ENCODE peak calls at places on chromosomes 2 and 18, in ten cellular contexts. P, N, E, U, I, H, D, Y, A and O are unnamed samples. For H3K27me3, the result is how much of the 10 kb centered on the place peaks cover.

GRCh38 chr2:47402555-47402804 is 476 bp upstream of the MSH2 start:
- DNase-seq in P (peak), N (peak), E (no peak), U (no peak), I (no peak), H (no peak), D (no peak), Y (no peak), A (peak), O (no peak)

GRCh38 chr2:46497726-46498125 is 18.4 kb downstream of the TMEM247 start:
- DNase-seq in P (no peak), N (no peak), E (no peak), U (no peak), I (no peak), H (no peak), D (no peak), Y (no peak), A (no peak), O (no peak)

GRCh38 chr2:122988395-122989221 is 1036.5 kb upstream of the CNTNAP5 start:
- DNase-seq in P (no peak), N (no peak), E (no peak), U (no peak), I (no peak), H (no peak), D (no peak), Y (no peak), A (no peak), O (no peak)

GRCh38 chr2:150532883-150533282 is 45.4 kb upstream of the RND3 start:
- DNase-seq in P (peak), N (peak), E (no peak), U (no peak), I (no peak), H (no peak), D (no peak), Y (no peak), A (peak), O (no peak)

GRCh38 chr2:44268259-44268649 is 7.0 kb upstream of the SLC3A1 start:
- DNase-seq in P (no peak), N (peak), E (no peak), U (no peak), I (no peak), H (no peak), D (no peak), Y (no peak), A (peak), O (no peak)

GRCh38 chr2:202178342-202178958 is 59.9 kb downstream of the SUMO1 start:
- DNase-seq in P (no peak), N (peak), E (peak), U (peak), I (no peak), H (peak), D (no peak), Y (peak), A (peak), O (peak)

GRCh38 chr2:228059735-228060134 is 121.8 kb downstream of the SPHKAP start:
- DNase-seq in P (no peak), N (no peak), E (no peak), U (no peak), I (no peak), H (no peak), D (no peak), Y (no peak), A (no peak), O (no peak)

GRCh38 chr2:226802573-226802972 is 3.0 kb upstream of the IRS1 start:
- DNase-seq in P (no peak), N (peak), E (no peak), U (peak), I (no peak), H (no peak), D (no peak), Y (no peak), A (peak), O (no peak)

GRCh38 chr2:32532341-32532740 is 95.5 kb upstream of the TTC27 start:
- DNase-seq in P (no peak), N (no peak), E (no peak), U (no peak), I (no peak), H (no peak), D (no peak), Y (no peak), A (no peak), O (no peak)

GRCh38 chr18:32271649-32272324 is 81.9 kb downstream of the MEP1B start:
- DNase-seq in P (no peak), N (peak), E (no peak), U (peak), I (no peak), H (no peak), D (no peak), Y (no peak), A (peak), O (no peak)

GRCh38 chr2:27622921-27623384 is 5.9 kb downstream of the CCDC121 start:
- DNase-seq in P (peak), N (peak), E (no peak), U (no peak), I (no peak), H (no peak), D (no peak), Y (no peak), A (peak), O (no peak)

GRCh38 chr2:150778828-150779227 is 291.4 kb upstream of the RND3 start:
- DNase-seq in P (no peak), N (no peak), E (no peak), U (no peak), I (no peak), H (no peak), D (no peak), Y (no peak), A (no peak), O (no peak)

GRCh38 chr2:31202041-31202440 is 15.3 kb downstream of the CAPN14 start:
- DNase-seq in P (no peak), N (no peak), E (no peak), U (no peak), I (no peak), H (no peak), D (no peak), Y (no peak), A (no peak), O (no peak)

GRCh38 chr2:98730851-98731708 is at the start of gene MGAT4A:
- DNase-seq in P (no peak), N (no peak), E (peak), U (peak), I (peak), H (peak), D (peak), Y (peak), A (peak), O (peak)

GRCh38 chr18:39648616-39649015 is 2083.0 kb upstream of the CELF4 start:
- DNase-seq in P (no peak), N (no peak), E (no peak), U (no peak), I (no peak), H (no peak), D (no peak), Y (no peak), A (no peak), O (no peak)

GRCh38 chr18:39506581-39506980 is 1941.0 kb upstream of the CELF4 start:
- DNase-seq in P (no peak), N (no peak), E (no peak), U (no peak), I (no peak), H (no peak), D (no peak), Y (no peak), A (no peak), O (no peak)

GRCh38 chr2:161763153-161763552 is 138.9 kb downstream of the SLC4A10 start:
- DNase-seq in P (no peak), N (no peak), E (no peak), U (no peak), I (no peak), H (no peak), D (no peak), Y (no peak), A (no peak), O (no peak)

GRCh38 chr2:217367464-217367863 is 507.6 kb upstream of the TNP1 start:
- DNase-seq in P (peak), N (peak), E (no peak), U (no peak), I (no peak), H (no peak), D (no peak), Y (no peak), A (peak), O (no peak)

GRCh38 chr2:241279413-241279812 is 36.1 kb downstream of the HDLBP start:
- DNase-seq in P (no peak), N (peak), E (no peak), U (no peak), I (no peak), H (no peak), D (no peak), Y (no peak), A (no peak), O (no peak)

GRCh38 chr18:40094441-40094840 is 1860.6 kb upstream of the PIK3C3 start:
- DNase-seq in P (no peak), N (no peak), E (no peak), U (no peak), I (no peak), H (no peak), D (no peak), Y (no peak), A (peak), O (no peak)

GRCh38 chr2:5691659-5692529 is at the start of gene SOX11:
- DNase-seq in P (peak), N (peak), E (peak), U (peak), I (no peak), H (no peak), D (peak), Y (no peak), A (no peak), O (peak)

GRCh38 chr18:79609841-79610281 is 69.7 kb upstream of the CTDP1 start:
- DNase-seq in P (no peak), N (no peak), E (no peak), U (no peak), I (peak), H (no peak), D (no peak), Y (no peak), A (no peak), O (no peak)

GRCh38 chr2:25165992-25166618 is 2.3 kb downstream of the POMC start:
- DNase-seq in P (no peak), N (no peak), E (no peak), U (peak), I (no peak), H (peak), D (no peak), Y (peak), A (peak), O (peak)

GRCh38 chr2:233999182-233999581 is 51.3 kb upstream of the SPP2 start:
- DNase-seq in P (no peak), N (no peak), E (no peak), U (peak), I (no peak), H (no peak), D (no peak), Y (no peak), A (no peak), O (no peak)

GRCh38 chr18:46161721-46162421 is 57.7 kb downstream of the HAUS1 start:
- DNase-seq in P (no peak), N (no peak), E (no peak), U (no peak), I (no peak), H (no peak), D (no peak), Y (no peak), A (no peak), O (no peak)

GRCh38 chr2:60707750-60708371 is 48.2 kb upstream of the PAPOLG start:
- DNase-seq in P (no peak), N (peak), E (peak), U (peak), I (no peak), H (no peak), D (no peak), Y (no peak), A (peak), O (no peak)

GRCh38 chr18:76490040-76490439 is 5.0 kb downstream of the ZNF516 start:
- DNase-seq in P (no peak), N (no peak), E (no peak), U (no peak), I (no peak), H (no peak), D (no peak), Y (no peak), A (no peak), O (no peak)

GRCh38 chr2:143160732-143161707 is 31.8 kb downstream of the ARHGAP15 start:
- DNase-seq in P (no peak), N (no peak), E (peak), U (no peak), I (no peak), H (no peak), D (no peak), Y (no peak), A (no peak), O (no peak)

GRCh38 chr2:47661310-47661709 is 121.6 kb upstream of the MSH6 start:
- DNase-seq in P (no peak), N (no peak), E (no peak), U (no peak), I (no peak), H (no peak), D (no peak), Y (no peak), A (no peak), O (no peak)

GRCh38 chr2:222287862-222288479 is 10.8 kb downstream of the PAX3 start:
- DNase-seq in P (no peak), N (no peak), E (no peak), U (no peak), I (no peak), H (no peak), D (no peak), Y (no peak), A (no peak), O (no peak)
- H3K27me3 ChIP-seq in P (under half), N (under half), E (half or more), U (half or more), I (half or more), H (under half), D (half or more), Y (under half), A (half or more), O (half or more)

GRCh38 chr2:180647651-180648050 is 332.8 kb upstream of the UBE2E3 start:
- DNase-seq in P (no peak), N (no peak), E (no peak), U (no peak), I (no peak), H (no peak), D (peak), Y (no peak), A (no peak), O (no peak)
- H3K4me3 ChIP-seq in P (no peak), N (no peak), E (no peak), U (no peak), I (no peak), H (no peak), D (no peak), Y (no peak), A (no peak), O (no peak)

DNA sequence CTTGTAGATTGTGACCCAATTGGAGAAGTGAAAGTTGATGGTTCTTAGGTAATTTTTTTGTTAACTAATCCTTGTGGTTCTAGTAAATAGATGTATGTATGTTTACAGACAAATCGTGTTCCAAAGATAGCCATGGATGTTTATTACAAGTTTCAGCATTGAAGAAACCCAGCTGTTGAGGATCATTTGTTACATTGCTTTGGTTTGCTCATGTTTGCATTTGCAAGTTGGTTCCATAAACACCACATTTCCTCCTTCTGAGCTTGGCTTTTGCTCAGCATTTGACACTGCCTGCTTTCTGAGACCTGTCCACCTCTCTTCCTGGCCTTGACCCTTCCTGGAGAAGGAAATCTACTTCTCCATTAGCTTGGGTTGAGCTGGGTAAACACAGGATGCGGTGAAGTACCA is 1.8 kb upstream of the CCDC68 start:
- DNase-seq in P (no peak), N (peak), E (no peak), U (no peak), I (no peak), H (no peak), D (no peak), Y (no peak), A (no peak), O (no peak)
- H3K27me3 ChIP-seq in P (under half), N (under half), E (under half), U (under half), I (under half), H (under half), D (under half), Y (under half), A (under half), O (under half)

GRCh38 chr18:11034816-11035215 is 114.6 kb downstream of the PIEZO2 start:
- DNase-seq in P (no peak), N (peak), E (no peak), U (no peak), I (no peak), H (no peak), D (no peak), Y (no peak), A (no peak), O (no peak)

GRCh38 chr18:11033503-11033902 is 115.9 kb downstream of the PIEZO2 start:
- DNase-seq in P (no peak), N (no peak), E (no peak), U (no peak), I (no peak), H (no peak), D (no peak), Y (no peak), A (no peak), O (no peak)

GRCh38 chr18:11037841-11038240 is 111.5 kb downstream of the PIEZO2 start:
- DNase-seq in P (no peak), N (no peak), E (no peak), U (no peak), I (no peak), H (no peak), D (no peak), Y (no peak), A (no peak), O (no peak)

GRCh38 chr18:11031966-11032365 is 117.4 kb downstream of the PIEZO2 start:
- DNase-seq in P (no peak), N (no peak), E (no peak), U (no peak), I (no peak), H (no peak), D (no peak), Y (no peak), A (no peak), O (no peak)

DNA sequence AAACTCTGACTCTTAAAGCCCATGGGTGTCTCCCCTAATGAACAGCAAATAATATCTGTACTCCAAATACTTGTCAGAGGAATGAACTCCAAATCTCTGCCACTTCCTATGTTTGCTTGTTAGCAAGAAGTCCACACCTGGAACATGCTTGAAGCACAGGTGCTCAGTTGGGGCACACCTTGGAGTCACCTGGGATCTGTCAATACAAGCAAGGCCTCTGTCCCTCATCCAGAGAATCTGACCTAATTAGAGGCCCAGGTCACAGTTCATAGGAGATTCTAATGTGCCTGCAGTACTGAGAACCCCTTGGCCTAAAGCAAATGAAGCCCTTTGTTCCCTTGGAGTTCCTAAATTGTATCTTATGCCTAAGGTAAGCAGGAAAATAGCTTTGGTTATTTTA is 113.6 kb downstream of the PIEZO2 start:
- DNase-seq in P (no peak), N (no peak), E (no peak), U (no peak), I (no peak), H (no peak), D (no peak), Y (no peak), A (no peak), O (no peak)
- H3K4me3 ChIP-seq in P (no peak), N (no peak), E (no peak), U (no peak), I (no peak), H (no peak), D (no peak), Y (no peak), A (no peak), O (no peak)

GRCh38 chr2:145022021-145022670 is 502.2 kb upstream of the ZEB2 start:
- DNase-seq in P (no peak), N (peak), E (no peak), U (no peak), I (no peak), H (no peak), D (no peak), Y (no peak), A (no peak), O (no peak)
- H3K27me3 ChIP-seq in P (under half), N (under half), E (under half), U (under half), I (under half), H (under half), D (under half), Y (under half), A (under half), O (under half)

DNA sequence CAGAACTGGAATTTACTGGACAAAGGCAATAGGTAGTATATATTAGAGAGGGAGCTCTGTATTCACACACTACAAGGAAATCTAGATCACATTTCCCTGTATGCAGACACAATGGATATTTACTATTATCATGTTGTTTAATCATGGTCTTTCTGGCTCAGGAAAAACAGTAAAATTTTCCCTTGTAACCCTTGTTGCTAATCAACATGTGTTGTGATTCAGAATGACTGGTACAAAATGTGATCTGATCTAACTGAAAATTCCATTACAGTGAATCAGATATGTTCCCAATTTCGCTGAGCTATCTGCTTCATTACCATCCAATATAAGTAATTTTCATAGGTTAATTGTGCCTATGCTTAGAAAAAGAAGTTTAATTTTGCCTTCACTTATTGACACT is 1109.7 kb downstream of the LRP1B start:
- DNase-seq in P (peak), N (peak), E (no peak), U (no peak), I (no peak), H (no peak), D (no peak), Y (no peak), A (peak), O (no peak)
- H3K4me3 ChIP-seq in P (no peak), N (no peak), E (no peak), U (no peak), I (no peak), H (no peak), D (no peak), Y (no peak), A (no peak), O (no peak)

DNA sequence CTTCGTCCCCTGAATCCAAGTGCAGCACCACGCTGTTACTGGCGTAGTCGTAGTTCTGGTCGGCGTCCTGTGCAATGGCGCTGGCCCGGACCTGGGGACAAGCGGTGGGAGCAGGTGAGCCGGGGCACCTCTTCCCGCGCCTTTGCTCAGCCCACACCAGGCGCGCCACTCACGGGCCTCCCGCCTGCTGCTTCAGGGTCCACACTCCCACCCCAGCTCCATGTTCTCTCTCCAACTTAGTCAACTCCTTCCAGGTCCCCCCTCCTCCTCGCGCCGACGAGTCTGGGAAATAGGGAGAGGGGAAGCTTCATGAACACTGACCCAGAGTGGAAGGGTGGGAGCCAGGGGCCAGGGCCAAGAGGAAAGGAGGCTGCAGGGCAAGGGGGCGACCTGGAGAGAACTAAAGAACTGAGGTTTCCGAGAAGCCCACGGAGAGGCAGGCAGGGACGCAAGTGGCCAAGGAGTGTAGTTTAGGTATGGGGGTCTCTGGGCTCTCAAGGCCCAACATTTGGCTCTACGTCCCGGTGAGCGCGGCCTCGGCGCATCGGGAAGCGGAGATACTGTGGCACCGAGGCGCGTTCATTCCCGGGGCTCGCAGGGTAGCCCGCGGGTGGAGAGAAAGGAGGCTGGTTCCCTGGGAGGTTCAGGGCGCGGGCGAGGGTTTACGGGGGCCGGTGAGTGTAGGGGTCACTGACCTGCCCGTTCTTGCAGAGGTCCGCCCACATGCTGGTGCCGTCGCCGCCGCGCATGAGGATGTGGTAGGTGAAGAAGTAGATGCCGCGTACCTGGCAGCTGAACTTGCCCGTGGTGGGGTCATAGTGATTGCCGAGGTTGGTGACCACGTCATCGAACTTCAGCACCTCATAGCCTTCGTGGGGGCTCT is 1.4 kb downstream of the C1QL2 start:
- DNase-seq in P (no peak), N (no peak), E (no peak), U (no peak), I (no peak), H (no peak), D (no peak), Y (no peak), A (no peak), O (no peak)
- H3K27me3 ChIP-seq in P (under half), N (half or more), E (half or more), U (under half), I (half or more), H (under half), D (half or more), Y (under half), A (half or more), O (half or more)

GRCh38 chr18:74456409-74457042 is 582 bp downstream of the DIPK1C start:
- DNase-seq in P (no peak), N (no peak), E (no peak), U (no peak), I (no peak), H (no peak), D (peak), Y (no peak), A (no peak), O (no peak)
- H3K4me3 ChIP-seq in P (no peak), N (no peak), E (peak), U (no peak), I (no peak), H (peak), D (peak), Y (no peak), A (no peak), O (peak)